ENCODE peak calls at places on chromosomes 3 and 15, in nine cellular contexts. S is AG04450, J is psoas muscle, G is dorsolateral prefrontal cortex, N is left lung, C is Peyer's patch, W is SJCRH30, I is right atrium auricular region, V is neuronal stem cell. F is an unnamed sample.

GRCh38 chr3:41581700-41582099 is 380.2 kb downstream of the ULK4 start:
- DNase-seq in V (no peak), G (no peak), S (no peak), J (no peak), N (no peak), C (peak), I (no peak), W (no peak), F (no peak)

GRCh38 chr3:127732303-127732702 is 59.6 kb downstream of the ABTB1 start:
- DNase-seq in I (no peak), N (no peak), W (no peak), G (no peak), C (no peak), J (no peak), V (no peak), S (no peak), F (no peak)

GRCh38 chr15:93524432-93524831 is 435.4 kb upstream of the RGMA start:
- DNase-seq in C (no peak), I (no peak), G (no peak), S (no peak), N (no peak), W (no peak), J (no peak), V (no peak), F (no peak)

GRCh38 chr3:195072916-195073564 is 197.9 kb downstream of the XXYLT1 start:
- DNase-seq in I (no peak), J (no peak), G (peak), S (no peak), C (no peak), V (no peak), W (no peak), N (peak), F (no peak)

GRCh38 chr15:67183443-67184169 is 70.9 kb downstream of the AAGAB start:
- DNase-seq in V (no peak), C (peak), I (peak), G (no peak), W (no peak), S (no peak), N (no peak), J (peak), F (no peak)

GRCh38 chr3:115646027-115646690 is 22.8 kb downstream of the GAP43 start:
- DNase-seq in V (no peak), C (no peak), G (no peak), N (no peak), S (no peak), I (no peak), W (no peak), J (no peak), F (no peak)

GRCh38 chr15:57403532-57403931 is 27.2 kb downstream of the CGNL1 start:
- DNase-seq in I (no peak), N (no peak), J (no peak), G (no peak), V (no peak), C (no peak), S (no peak), W (no peak), F (no peak)

GRCh38 chr15:22811640-22812039 is 25.2 kb downstream of the NIPA1 start:
- DNase-seq in J (no peak), V (no peak), S (no peak), G (peak), N (no peak), I (no peak), C (no peak), W (no peak), F (no peak)

GRCh38 chr15:63752075-63752684 is 81.6 kb downstream of the HERC1 start:
- DNase-seq in I (no peak), W (peak), C (peak), V (no peak), G (no peak), S (peak), N (no peak), J (no peak), F (peak)

GRCh38 chr3:151445283-151446001 is 15.4 kb downstream of the IGSF10 start:
- DNase-seq in G (no peak), J (no peak), C (no peak), N (no peak), W (no peak), S (no peak), V (no peak), I (peak), F (peak)

GRCh38 chr3:78858910-78859309 is 908.9 kb downstream of the ROBO1 start:
- DNase-seq in J (no peak), W (no peak), I (no peak), S (no peak), C (no peak), N (no peak), V (no peak), G (no peak), F (no peak)

GRCh38 chr3:124565013-124565412 is 165.2 kb upstream of the UMPS start:
- DNase-seq in S (peak), V (peak), N (no peak), J (peak), I (peak), G (peak), W (peak), C (peak), F (no peak)

GRCh38 chr3:31959951-31960792 is 20.9 kb downstream of the OSBPL10 start:
- DNase-seq in N (no peak), I (no peak), W (no peak), G (no peak), S (no peak), J (no peak), V (no peak), C (no peak), F (no peak)

GRCh38 chr3:31962801-31963205 is 18.3 kb downstream of the OSBPL10 start:
- DNase-seq in W (no peak), V (no peak), S (no peak), C (no peak), J (no peak), G (no peak), N (no peak), I (no peak), F (no peak)

GRCh38 chr3:31957106-31957505 is 24.0 kb downstream of the OSBPL10 start:
- DNase-seq in G (no peak), N (no peak), J (no peak), V (no peak), C (no peak), W (peak), I (no peak), S (no peak), F (peak)

GRCh38 chr3:31958721-31959152 is 22.3 kb downstream of the OSBPL10 start:
- DNase-seq in V (no peak), I (no peak), J (no peak), G (no peak), W (no peak), N (no peak), C (no peak), S (no peak), F (no peak)

GRCh38 chr3:31960793-31961431 is 20.1 kb downstream of the OSBPL10 start:
- DNase-seq in I (no peak), W (peak), N (no peak), J (no peak), G (no peak), V (no peak), C (no peak), S (no peak), F (no peak)
- H3K4me3 ChIP-seq in I (no peak), W (no peak), N (no peak), J (no peak), G (no peak), V (no peak), C (no peak), S (no peak), F (no peak)

DNA sequence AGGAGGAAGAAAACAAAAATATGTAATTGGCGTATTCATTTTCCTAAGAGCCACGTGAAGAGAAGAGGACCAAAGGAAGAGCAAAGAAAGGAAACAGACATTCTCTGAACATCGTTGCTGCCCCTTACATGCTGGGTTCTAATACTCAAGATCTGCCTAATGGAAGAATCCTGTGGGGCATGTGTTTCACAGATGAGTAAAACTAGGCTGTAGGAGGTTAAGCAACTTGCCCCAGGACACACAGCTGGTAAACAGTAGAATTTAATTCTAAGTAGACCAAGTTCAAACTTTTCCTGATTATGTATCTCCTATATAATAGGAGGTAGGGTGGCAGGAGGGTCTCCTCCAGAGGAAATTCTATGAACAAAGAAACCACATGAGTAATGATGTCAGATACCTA is 106.1 kb upstream of the TNFAIP8L3 start:
- DNase-seq in S (no peak), G (no peak), I (no peak), V (no peak), J (no peak), N (no peak), C (no peak), W (no peak), F (no peak)
- H3K4me3 ChIP-seq in S (no peak), G (no peak), I (no peak), V (no peak), J (no peak), N (no peak), C (no peak), W (no peak), F (no peak)

GRCh38 chr3:192212335-192212734 is 515.0 kb downstream of the FGF12 start:
- DNase-seq in C (no peak), G (no peak), W (no peak), I (no peak), N (no peak), V (no peak), S (no peak), J (no peak), F (no peak)

GRCh38 chr3:192216067-192216466 is 511.3 kb downstream of the FGF12 start:
- DNase-seq in W (no peak), N (no peak), S (no peak), V (no peak), G (no peak), J (no peak), C (no peak), I (no peak), F (no peak)

GRCh38 chr3:192207239-192207638 is 520.1 kb downstream of the FGF12 start:
- DNase-seq in G (no peak), V (no peak), C (no peak), I (no peak), N (no peak), S (no peak), J (no peak), W (no peak), F (no peak)

GRCh38 chr3:192207661-192208060 is 519.7 kb downstream of the FGF12 start:
- DNase-seq in J (no peak), W (peak), V (no peak), S (no peak), N (no peak), G (no peak), C (no peak), I (no peak), F (no peak)

GRCh38 chr3:192212979-192213378 is 514.4 kb downstream of the FGF12 start:
- DNase-seq in I (no peak), V (no peak), S (no peak), G (no peak), C (no peak), J (no peak), N (peak), W (no peak), F (no peak)
- H3K4me3 ChIP-seq in I (no peak), V (no peak), S (no peak), G (no peak), C (no peak), J (no peak), N (no peak), W (no peak), F (no peak)

GRCh38 chr3:146851665-146852064 is 246.5 kb upstream of the PLSCR5 start:
- DNase-seq in I (no peak), S (no peak), V (no peak), J (no peak), C (no peak), G (no peak), W (no peak), N (no peak), F (no peak)

GRCh38 chr3:146854523-146854922 is 249.4 kb upstream of the PLSCR5 start:
- DNase-seq in J (no peak), W (no peak), I (no peak), S (no peak), G (no peak), C (no peak), V (no peak), N (no peak), F (no peak)
- H3K4me3 ChIP-seq in J (no peak), W (no peak), I (no peak), S (no peak), G (no peak), C (no peak), V (no peak), N (no peak), F (no peak)

GRCh38 chr3:40455328-40455727 is 1.8 kb upstream of the RPL14 start:
- DNase-seq in J (no peak), G (no peak), S (no peak), I (no peak), N (no peak), W (no peak), V (no peak), C (no peak), F (no peak)

GRCh38 chr3:40452057-40452456 is 5.1 kb upstream of the RPL14 start:
- DNase-seq in W (no peak), S (no peak), V (no peak), C (no peak), I (no peak), G (no peak), J (no peak), N (no peak), F (no peak)

GRCh38 chr3:40452876-40453730 is 4.0 kb upstream of the RPL14 start:
- DNase-seq in W (peak), I (peak), V (peak), S (peak), N (peak), C (peak), G (peak), J (peak), F (peak)

GRCh38 chr3:40452562-40452875 is 4.6 kb upstream of the RPL14 start:
- DNase-seq in C (no peak), S (no peak), V (no peak), N (no peak), I (no peak), G (no peak), W (no peak), J (no peak), F (no peak)

DNA sequence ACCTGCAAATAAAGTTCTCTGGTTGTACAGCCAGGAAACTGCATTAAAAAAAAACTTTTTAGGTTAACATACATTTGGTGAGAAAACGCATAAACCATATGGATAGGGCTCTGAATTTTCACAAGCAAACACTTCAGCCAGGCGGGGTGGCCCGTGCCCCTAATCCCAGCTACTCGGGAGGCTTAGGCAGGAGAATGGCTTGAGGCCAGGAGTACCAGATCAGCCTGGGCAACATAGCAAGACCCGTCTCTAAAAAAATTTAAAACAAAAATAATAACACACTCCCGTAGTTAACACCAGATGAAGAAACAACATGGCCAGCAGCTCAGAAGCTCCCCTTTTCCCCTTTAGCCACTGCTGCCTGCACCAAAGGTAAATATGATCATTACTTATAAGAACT is 3.2 kb upstream of the RPL14 start:
- DNase-seq in W (no peak), J (no peak), I (no peak), V (no peak), N (no peak), S (no peak), G (no peak), C (no peak), F (no peak)
- H3K4me3 ChIP-seq in W (peak), J (peak), I (no peak), V (peak), N (peak), S (peak), G (no peak), C (peak), F (peak)

F was measured in skeletal muscle cell.